ENCODE peak calls at places on chromosomes 4 and X, in six cellular contexts. C is mammary epithelial cell; Z is putamen; R is activated CD4-positive, alpha-beta T cell treated with anti-CD3 and anti-CD28 coated beads for 1 hour; W is coronary artery; O is GM12891. S is an unnamed sample.

GRCh38 chr4:123444298-123444731 is 47.7 kb downstream of the SPRY1 start:
- DNase-seq in C (no peak), Z (peak; percentile 13), R (no peak), W (no peak), O (no peak), S (peak; percentile 10)

GRCh38 chr4:70705856-70706461 is 15.8 kb upstream of the RUFY3 start:
- DNase-seq in C (no peak), Z (no peak), R (no peak), W (no peak), O (no peak), S (peak; percentile 6)

GRCh38 chrX:8783100-8784098 is 17.8 kb downstream of the FAM9A start:
- DNase-seq in C (no peak), Z (no peak), R (no peak), W (no peak), O (peak; percentile 14), S (no peak)

GRCh38 chrX:128365523-128365922 is 313.3 kb upstream of the ACTRT1 start:
- DNase-seq in C (no peak), Z (no peak), R (no peak), W (no peak), O (no peak), S (no peak)

GRCh38 chrX:53128097-53128749 is 34.3 kb downstream of the KANTR start:
- DNase-seq in C (no peak), Z (no peak), R (no peak), W (no peak), O (no peak), S (peak; percentile 36)

GRCh38 chrX:151458824-151459223 is 61.8 kb downstream of the VMA21 start:
- DNase-seq in C (no peak), Z (no peak), R (no peak), W (no peak), O (no peak), S (no peak)

GRCh38 chr4:2047781-2048581 is 11.1 kb upstream of the NAT8L start:
- DNase-seq in C (no peak), Z (no peak), R (no peak), W (peak; percentile 68), O (no peak), S (no peak)

GRCh38 chr4:151014521-151015457 is at the start of gene LRBA:
- DNase-seq in C (peak; percentile 89), Z (peak; percentile 78), R (peak; percentile 68), W (peak; percentile 80), O (peak; percentile 46), S (peak; percentile 43)

GRCh38 chr4:146146918-146147317 is 28.6 kb upstream of the LSM6 start:
- DNase-seq in C (peak; percentile 29), Z (no peak), R (no peak), W (no peak), O (no peak), S (no peak)

GRCh38 chr4:117137143-117137542 is 51.8 kb upstream of the TRAM1L1 start:
- DNase-seq in C (peak; percentile 96), Z (peak; percentile 49), R (no peak), W (no peak), O (no peak), S (no peak)

GRCh38 chr4:65645185-65645584 is 25.1 kb downstream of the EPHA5 start:
- DNase-seq in C (no peak), Z (no peak), R (no peak), W (no peak), O (no peak), S (no peak)

GRCh38 chr4:151408630-151409469 is at the start of gene FHIP1A:
- DNase-seq in C (peak; percentile 95), Z (no peak), R (peak; percentile 81), W (peak; percentile 82), O (peak; percentile 75), S (peak; percentile 55)

GRCh38 chrX:140034916-140035315 is 69.6 kb upstream of the CXorf66 start:
- DNase-seq in C (no peak), Z (no peak), R (no peak), W (no peak), O (no peak), S (no peak)

GRCh38 chr4:6403400-6403685 is 69.1 kb downstream of the PPP2R2C start:
- DNase-seq in C (no peak), Z (no peak), R (no peak), W (no peak), O (no peak), S (no peak)

GRCh38 chr4:155371432-155372043 is 5.2 kb downstream of the MAP9 start:
- DNase-seq in C (peak; percentile 5), Z (no peak), R (no peak), W (no peak), O (no peak), S (no peak)

GRCh38 chr4:10079256-10079655 is 37.3 kb downstream of the WDR1 start:
- DNase-seq in C (no peak), Z (no peak), R (no peak), W (peak; percentile 59), O (no peak), S (no peak)

GRCh38 chr4:185480016-185480732 is 8.6 kb upstream of the CCDC110 start:
- DNase-seq in C (no peak), Z (no peak), R (no peak), W (no peak), O (no peak), S (no peak)

GRCh38 chrX:72347366-72347765 is 41.7 kb upstream of the CITED1 start:
- DNase-seq in C (no peak), Z (no peak), R (no peak), W (no peak), O (no peak), S (no peak)

GRCh38 chrX:111410451-111410850 is 1.5 kb downstream of the DCX start:
- DNase-seq in C (no peak), Z (no peak), R (no peak), W (no peak), O (no peak), S (no peak)

GRCh38 chrX:110992611-110993010 is 103.4 kb upstream of the PAK3 start:
- DNase-seq in C (peak; percentile 20), Z (peak; percentile 1), R (no peak), W (no peak), O (no peak), S (peak; percentile 49)

GRCh38 chr4:151197258-151197657 is 79.7 kb upstream of the PRSS48 start:
- DNase-seq in C (no peak), Z (no peak), R (no peak), W (no peak), O (no peak), S (peak; percentile 70)

GRCh38 chrX:153620576-153620975 is 21.6 kb upstream of the CCNQ start:
- DNase-seq in C (peak; percentile 48), Z (no peak), R (no peak), W (no peak), O (no peak), S (no peak)

GRCh38 chrX:153476628-153477027 is 6.3 kb upstream of the HAUS7 start:
- DNase-seq in C (no peak), Z (no peak), R (no peak), W (no peak), O (no peak), S (no peak)

GRCh38 chr4:46432923-46433322 is 43.0 kb upstream of the GABRA2 start:
- DNase-seq in C (peak; percentile 59), Z (peak; percentile 18), R (no peak), W (no peak), O (no peak), S (no peak)

GRCh38 chr4:82362565-82362964 is 11.2 kb downstream of the HNRNPD start:
- DNase-seq in C (no peak), Z (no peak), R (no peak), W (no peak), O (no peak), S (no peak)

GRCh38 chr4:108683479-108683878 is 33.1 kb downstream of the OSTC start:
- DNase-seq in C (peak; percentile 16), Z (no peak), R (no peak), W (no peak), O (no peak), S (peak; percentile 7)

GRCh38 chr4:122898370-122899150 is 23.8 kb downstream of the NUDT6 start:
- DNase-seq in C (peak; percentile 85), Z (peak; percentile 6), R (no peak), W (no peak), O (no peak), S (peak; percentile 71)

GRCh38 chr4:45317739-45318138 is 591.4 kb upstream of the GNPDA2 start:
- DNase-seq in C (no peak), Z (no peak), R (no peak), W (no peak), O (no peak), S (no peak)

GRCh38 chrX:30888526-30889146 is 418 bp downstream of the TAB3 start:
- DNase-seq in C (no peak), Z (peak; percentile 5), R (no peak), W (peak; percentile 75), O (no peak), S (peak; percentile 2)

GRCh38 chr4:17865866-17866363 is 55.1 kb downstream of the NCAPG start:
- DNase-seq in C (no peak), Z (no peak), R (no peak), W (no peak), O (no peak), S (no peak)

GRCh38 chr4:7199129-7199725 is 6.9 kb downstream of the SORCS2 start:
- DNase-seq in C (no peak), Z (no peak), R (no peak), W (peak; percentile 73), O (no peak), S (no peak)

GRCh38 chr4:15498356-15498755 is 28.7 kb downstream of the CC2D2A start:
- DNase-seq in C (no peak), Z (no peak), R (no peak), W (no peak), O (no peak), S (no peak)

GRCh38 chr4:156829194-156829593 is 142.4 kb downstream of the PDGFC start:
- DNase-seq in C (peak; percentile 12), Z (no peak), R (no peak), W (no peak), O (no peak), S (peak; percentile 46)

GRCh38 chrX:31546130-31546529 is 474.3 kb upstream of the FTHL17 start:
- DNase-seq in C (peak; percentile 74), Z (no peak), R (no peak), W (no peak), O (no peak), S (peak; percentile 76)

GRCh38 chr4:61663310-61663709 is 463.2 kb downstream of the ADGRL3 start:
- DNase-seq in C (no peak), Z (no peak), R (no peak), W (no peak), O (no peak), S (no peak)

GRCh38 chr4:110793381-110793801 is 170.5 kb upstream of the PITX2 start:
- DNase-seq in C (no peak), Z (no peak), R (no peak), W (no peak), O (no peak), S (peak; percentile 4)

GRCh38 chr4:1195109-1195671 is 22.8 kb upstream of the SPON2 start:
- DNase-seq in C (no peak), Z (no peak), R (no peak), W (peak; percentile 72), O (peak; percentile 6), S (no peak)

GRCh38 chrX:20952180-20952579 is 422.0 kb upstream of the CNKSR2 start:
- DNase-seq in C (no peak), Z (peak; percentile 14), R (no peak), W (no peak), O (no peak), S (no peak)

GRCh38 chr4:172202480-172203076 is 389.4 kb downstream of the GALNTL6 start:
- DNase-seq in C (no peak), Z (no peak), R (no peak), W (no peak), O (peak; percentile 4), S (peak; percentile 56)

GRCh38 chrX:37380920-37381319 is 31.8 kb downstream of the PRRG1 start:
- DNase-seq in C (peak; percentile 77), Z (no peak), R (no peak), W (no peak), O (no peak), S (peak; percentile 3)

S was measured in AG08395.